ENCODE peak calls at places on chromosome 20, in five cellular contexts. M is GM12865, G is transverse colon, K is cardiac fibroblast, S is adrenal gland. Q is an unnamed sample.

GRCh38 chr20:4896971-4897497 is 104.3 kb downstream of the SLC23A2 start:
- DNase-seq in M (peak), S (peak), G (no peak), K (no peak), Q (peak)

GRCh38 chr20:4470375-4470774 is 251.3 kb upstream of the PRND start:
- DNase-seq in K (no peak), S (no peak), G (no peak), M (no peak), Q (no peak)

GRCh38 chr20:1130849-1131248 is 12.4 kb downstream of the PSMF1 start:
- DNase-seq in S (no peak), K (no peak), M (no peak), G (no peak), Q (peak)

GRCh38 chr20:23520185-23520584 is 29.3 kb downstream of the CST8 start:
- DNase-seq in K (no peak), S (no peak), M (no peak), G (no peak), Q (no peak)

GRCh38 chr20:41837669-41838224 is 219.6 kb upstream of the CHD6 start:
- DNase-seq in K (no peak), G (no peak), M (no peak), S (no peak), Q (no peak)

GRCh38 chr20:5482791-5483190 is 166.0 kb upstream of the PROKR2 start:
- DNase-seq in G (no peak), K (peak), M (no peak), S (no peak), Q (no peak)

GRCh38 chr20:60125521-60125920 is 167.3 kb downstream of the CDH26 start:
- DNase-seq in K (no peak), M (no peak), S (no peak), G (no peak), Q (no peak)

GRCh38 chr20:64069614-64070243 is 6.7 kb downstream of the TCEA2 start:
- DNase-seq in G (no peak), K (no peak), M (no peak), S (no peak), Q (peak)

GRCh38 chr20:23928788-23929187 is 49.2 kb upstream of the CST5 start:
- DNase-seq in M (peak), S (no peak), G (no peak), K (no peak), Q (no peak)

GRCh38 chr20:36454664-36455427 is 86.5 kb upstream of the MYL9 start:
- DNase-seq in M (no peak), S (peak), G (no peak), K (no peak), Q (no peak)

GRCh38 chr20:5222919-5223634 is 93.7 kb downstream of the PROKR2 start:
- DNase-seq in K (peak), S (peak), G (peak), M (peak), Q (peak)

GRCh38 chr20:59994697-59995122 is 36.5 kb downstream of the CDH26 start:
- DNase-seq in G (peak), M (no peak), K (peak), S (no peak), Q (no peak)

GRCh38 chr20:14064333-14064732 is 69.0 kb downstream of the MACROD2 start:
- DNase-seq in M (no peak), S (no peak), G (no peak), K (no peak), Q (no peak)

GRCh38 chr20:43032459-43032858 is 157.2 kb downstream of the PTPRT start:
- DNase-seq in S (no peak), K (no peak), G (no peak), M (no peak), Q (no peak)

GRCh38 chr20:50040432-50041237 is 57.9 kb downstream of the SNAI1 start:
- DNase-seq in S (no peak), G (no peak), K (no peak), M (no peak), Q (no peak)

GRCh38 chr20:46568570-46569129 is 18.2 kb upstream of the OCSTAMP start:
- DNase-seq in K (peak), M (no peak), G (peak), S (peak), Q (no peak)

GRCh38 chr20:41408131-41408789 is 41.6 kb upstream of the EMILIN3 start:
- DNase-seq in M (peak), K (no peak), G (peak), S (no peak), Q (no peak)

GRCh38 chr20:14790771-14791517 is 453.5 kb upstream of the FLRT3 start:
- DNase-seq in K (peak), M (peak), S (no peak), G (no peak), Q (no peak)

GRCh38 chr20:38450412-38450975 is 15.4 kb upstream of the SNHG17 start:
- DNase-seq in G (no peak), S (no peak), M (no peak), K (no peak), Q (no peak)

GRCh38 chr20:38325905-38326304 is 20.4 kb upstream of the LBP start:
- DNase-seq in M (no peak), G (no peak), S (no peak), K (no peak), Q (no peak)

GRCh38 chr20:51160011-51160410 is 137.1 kb upstream of the KCNG1 start:
- DNase-seq in K (no peak), S (no peak), M (no peak), G (no peak), Q (no peak)

GRCh38 chr20:54938707-54939106 is 463.3 kb downstream of the DOK5 start:
- DNase-seq in K (no peak), G (no peak), M (no peak), S (no peak), Q (no peak)

GRCh38 chr20:40646321-40647212 is 42.5 kb downstream of the MAFB start:
- DNase-seq in K (peak), G (no peak), M (no peak), S (no peak), Q (no peak)

GRCh38 chr20:17995967-17996819 is 27.4 kb downstream of the MGME1 start:
- DNase-seq in M (peak), S (peak), G (no peak), K (peak), Q (peak)

GRCh38 chr20:39631557-39631956 is 669.4 kb downstream of the DHX35 start:
- DNase-seq in K (no peak), G (no peak), M (no peak), S (no peak), Q (no peak)

GRCh38 chr20:23244207-23244915 is 106.2 kb upstream of the NXT1 start:
- DNase-seq in S (peak), G (no peak), K (peak), M (no peak), Q (no peak)

GRCh38 chr20:30376767-30377658 is 880.5 kb upstream of the DEFB115 start:
- DNase-seq in G (peak), M (peak), S (peak), K (peak), Q (peak)
- TF ChIP-seq CTCF in G (peak), M (peak), S (peak), K (peak), Q (peak)

DNA sequence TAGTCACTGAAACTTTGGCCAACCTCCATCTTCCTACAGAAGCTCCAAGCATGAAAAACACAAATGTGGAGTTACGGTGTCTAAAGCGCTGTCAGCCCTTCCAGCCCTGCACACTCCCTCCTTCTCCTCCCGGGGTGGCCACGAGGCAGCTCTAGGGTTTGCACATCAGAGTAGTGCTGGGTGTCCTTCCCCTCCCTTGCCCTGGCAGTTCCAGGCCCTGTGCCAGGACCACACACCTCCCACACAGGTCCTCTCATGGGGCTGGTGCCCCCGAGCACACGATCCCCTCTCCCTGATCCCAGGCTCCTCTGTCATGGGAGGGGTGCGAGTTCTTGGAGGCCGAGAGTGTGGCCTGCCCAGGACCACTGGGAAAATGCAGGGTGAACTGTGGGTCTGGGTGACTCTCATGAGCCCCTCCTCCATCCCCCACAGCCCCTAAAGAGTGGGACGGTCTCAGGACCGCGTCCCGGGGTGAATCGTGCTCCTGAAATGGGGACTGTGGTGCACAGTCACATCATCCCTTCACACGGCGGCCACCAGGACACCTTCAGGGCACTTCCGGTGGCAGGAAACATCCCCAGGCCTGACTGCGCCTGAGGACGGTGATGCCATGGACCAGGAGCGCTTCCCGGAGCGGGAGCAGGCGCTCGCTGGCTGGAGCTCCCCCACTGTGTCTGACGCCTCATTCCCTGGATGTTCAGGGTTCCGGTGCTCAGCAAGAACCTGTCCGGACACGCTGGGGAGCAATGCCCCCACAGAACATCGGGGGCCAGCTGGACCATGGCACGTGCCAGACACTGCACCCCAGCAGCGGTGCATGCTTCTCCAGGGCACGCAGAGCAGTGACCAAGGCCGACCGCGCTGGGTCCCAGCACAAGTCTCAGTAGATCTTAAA is 42.8 kb upstream of the SLCO4A1 start:
- DNase-seq in G (no peak), M (no peak), K (no peak), S (no peak), Q (no peak)
- TF ChIP-seq CTCF in G (no peak), M (no peak), K (no peak), S (no peak), Q (no peak)

DNA sequence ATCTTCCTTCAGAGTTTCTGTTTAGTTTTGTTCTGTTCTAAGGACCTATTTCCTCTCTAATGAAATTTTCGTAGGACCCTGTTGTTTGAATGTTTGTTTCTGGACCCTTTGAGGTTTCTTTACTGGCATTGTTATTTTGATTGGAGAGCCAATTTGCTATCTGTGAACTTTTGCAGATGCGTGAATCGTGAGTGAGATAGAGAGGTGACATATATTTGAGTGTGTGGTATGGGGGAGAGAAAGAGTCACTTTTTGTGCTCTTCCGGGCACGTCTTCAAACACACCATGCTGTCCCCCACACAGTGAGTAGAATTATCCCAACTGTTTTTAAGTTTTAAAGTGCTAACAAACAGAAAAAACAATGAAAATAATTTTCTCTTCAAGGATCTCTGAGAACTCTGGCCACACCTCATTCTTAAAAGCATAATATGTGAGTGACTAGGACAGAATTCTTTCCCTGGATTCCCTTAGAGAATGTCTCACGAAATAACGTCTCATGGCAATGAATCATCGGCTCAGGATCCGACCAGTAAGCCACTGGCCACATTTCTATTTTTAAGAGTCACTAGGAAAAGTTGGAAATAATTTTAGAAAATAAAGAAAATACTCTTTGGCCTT is 235.6 kb upstream of the ZNF217 start:
- DNase-seq in K (peak), G (no peak), M (peak), S (no peak), Q (no peak)
- TF ChIP-seq CTCF in K (no peak), G (no peak), M (no peak), S (no peak), Q (no peak)

GRCh38 chr20:56200456-56200855 is 48.1 kb upstream of the MC3R start:
- DNase-seq in M (peak), S (no peak), K (no peak), G (no peak), Q (no peak)
- TF ChIP-seq CTCF in M (peak), S (no peak), K (peak), G (no peak), Q (no peak)

GRCh38 chr20:9506964-9507369 is 7.4 kb upstream of the LAMP5 start:
- DNase-seq in S (no peak), K (no peak), M (no peak), G (no peak), Q (no peak)

GRCh38 chr20:9500121-9500911 is 14.1 kb upstream of the LAMP5 start:
- DNase-seq in S (no peak), G (peak), M (peak), K (no peak), Q (no peak)

GRCh38 chr20:9506337-9506821 is 8.0 kb upstream of the LAMP5 start:
- DNase-seq in S (no peak), M (no peak), K (no peak), G (no peak), Q (no peak)

GRCh38 chr20:9501473-9501872 is 12.9 kb upstream of the LAMP5 start:
- DNase-seq in G (no peak), S (no peak), K (no peak), M (no peak), Q (no peak)

DNA sequence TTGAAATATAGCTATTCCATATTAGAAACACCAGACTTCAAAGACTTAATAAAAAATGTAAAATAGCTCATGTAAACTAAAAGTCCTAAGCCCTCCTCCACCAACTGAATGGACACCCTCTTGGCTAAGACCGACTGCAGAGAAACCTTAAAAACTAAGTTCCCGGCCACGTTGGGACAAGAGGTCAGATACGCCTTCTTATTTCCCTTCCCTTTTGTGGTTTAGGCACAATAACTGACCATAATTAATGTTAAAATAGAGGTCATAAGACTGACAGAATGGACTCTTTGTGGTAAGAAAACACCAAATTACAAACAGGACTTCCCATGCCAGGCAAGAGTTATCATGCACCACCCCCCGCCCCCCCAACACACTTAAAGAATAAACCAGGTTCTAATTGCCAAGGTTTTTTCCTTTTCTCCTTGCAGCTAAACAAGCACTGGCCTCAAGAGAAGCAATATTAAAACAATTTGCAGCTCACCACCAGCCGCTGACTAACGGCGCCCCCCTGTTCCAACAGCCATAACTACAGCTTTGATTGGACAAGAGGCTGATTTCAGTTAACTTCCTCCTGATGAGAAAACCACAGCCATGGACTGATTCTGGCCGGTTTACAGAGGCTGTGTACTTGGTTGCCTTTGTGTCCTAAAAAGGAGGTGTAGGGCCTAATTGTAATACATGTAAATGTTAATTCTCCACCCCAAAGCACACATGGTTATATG is 10.7 kb upstream of the LAMP5 start:
- DNase-seq in S (no peak), G (no peak), M (peak), K (no peak), Q (no peak)
- TF ChIP-seq CTCF in S (no peak), G (no peak), M (no peak), K (no peak), Q (no peak)

GRCh38 chr20:19817017-19817416 is 59.0 kb downstream of the RIN2 start:
- DNase-seq in M (no peak), G (no peak), K (peak), S (peak), Q (no peak)

GRCh38 chr20:19816386-19816785 is 58.3 kb downstream of the RIN2 start:
- DNase-seq in S (no peak), G (no peak), K (no peak), M (no peak), Q (no peak)

GRCh38 chr20:19813839-19814238 is 55.8 kb downstream of the RIN2 start:
- DNase-seq in S (no peak), G (no peak), M (no peak), K (peak), Q (no peak)

GRCh38 chr20:19814241-19814640 is 56.2 kb downstream of the RIN2 start:
- DNase-seq in M (no peak), S (no peak), G (no peak), K (no peak), Q (no peak)

DNA sequence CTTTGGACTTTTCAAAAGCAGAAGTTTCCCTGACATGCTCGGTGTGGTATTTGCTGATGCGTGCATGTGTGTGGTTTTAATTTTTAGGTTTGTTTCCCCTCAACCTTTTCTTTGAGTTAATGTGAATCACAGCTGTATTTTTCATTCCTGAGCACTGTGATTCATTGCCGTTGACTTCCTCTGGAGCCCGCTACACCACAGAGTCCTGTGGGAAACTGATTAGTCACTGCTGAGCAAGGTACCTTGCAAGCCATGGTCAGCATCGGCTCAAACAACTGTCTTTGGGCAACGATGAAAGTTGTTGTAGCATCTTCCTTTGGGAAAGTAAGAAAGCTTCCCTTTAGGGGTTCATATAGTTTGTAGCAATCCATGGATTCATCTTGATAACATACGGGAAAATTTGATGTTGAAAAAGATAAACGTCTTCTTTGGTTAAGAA is 57.5 kb downstream of the RIN2 start:
- DNase-seq in S (peak), K (peak), M (peak), G (no peak), Q (no peak)
- TF ChIP-seq CTCF in S (no peak), K (no peak), M (no peak), G (no peak), Q (no peak)

GRCh38 chr20:16007978-16008377 is 565.3 kb downstream of the KIF16B start:
- DNase-seq in K (no peak), M (no peak), G (no peak), S (no peak), Q (no peak)
- TF ChIP-seq CTCF in K (no peak), M (no peak), G (no peak), S (no peak), Q (no peak)

Q was measured in GM10248.